ENCODE peak calls at places on chromosomes 4 and X, in six cellular contexts. M is psoas muscle; P is CD8-positive, alpha-beta memory T cell; W is D721Med; J is sciatic nerve; O is NCI-H1105 treated with DMSO at 0.1 percent for 48 hours. N is an unnamed sample.

GRCh38 chrX:48474127-48474526 is 1.9 kb upstream of the FTSJ1 start:
- DNase-seq in M (no peak), P (no peak), W (no peak), J (no peak), O (no peak), N (no peak)

GRCh38 chrX:115400960-115401359 is 111.4 kb downstream of the LUZP4 start:
- DNase-seq in M (no peak), P (no peak), W (no peak), J (no peak), O (no peak), N (no peak)

GRCh38 chr4:15003891-15004700 is 1.8 kb downstream of the CPEB2 start:
- DNase-seq in M (peak; percentile 71), P (peak; percentile 52), W (no peak), J (peak; percentile 69), O (no peak), N (peak; percentile 34)

GRCh38 chrX:153734871-153735270 is 10.2 kb downstream of the ABCD1 start:
- DNase-seq in M (no peak), P (no peak), W (no peak), J (no peak), O (no peak), N (no peak)

GRCh38 chr4:38723726-38724506 is 58.9 kb downstream of the TLR10 start:
- DNase-seq in M (no peak), P (no peak), W (no peak), J (no peak), O (no peak), N (peak; percentile 11)

GRCh38 chr4:153188966-153189801 is 15.1 kb upstream of the TRIM2 start:
- DNase-seq in M (no peak), P (no peak), W (no peak), J (no peak), O (no peak), N (peak; percentile 75)

GRCh38 chr4:3387943-3388348 is 53.8 kb upstream of the HGFAC start:
- DNase-seq in M (peak; percentile 90), P (no peak), W (no peak), J (peak; percentile 90), O (no peak), N (no peak)

GRCh38 chrX:38271154-38271716 is 50.6 kb upstream of the SRPX start:
- DNase-seq in M (no peak), P (no peak), W (no peak), J (no peak), O (no peak), N (no peak)

GRCh38 chr4:188783606-188784157 is 644.4 kb downstream of the TRIML1 start:
- DNase-seq in M (no peak), P (no peak), W (no peak), J (no peak), O (no peak), N (no peak)

GRCh38 chr4:54571762-54572542 is 85.8 kb upstream of the KIT start:
- DNase-seq in M (no peak), P (no peak), W (no peak), J (no peak), O (no peak), N (no peak)

GRCh38 chr4:176753049-176753448 is 39.7 kb downstream of the VEGFC start:
- DNase-seq in M (no peak), P (no peak), W (no peak), J (no peak), O (no peak), N (no peak)

GRCh38 chrX:139297638-139298037 is 232.9 kb upstream of the F9 start:
- DNase-seq in M (no peak), P (no peak), W (no peak), J (no peak), O (no peak), N (no peak)

GRCh38 chr4:158163941-158164665 is 8.7 kb downstream of the GASK1B start:
- DNase-seq in M (no peak), P (no peak), W (no peak), J (no peak), O (no peak), N (no peak)

GRCh38 chr4:182916483-182917181 is 554 bp downstream of the DCTD start:
- DNase-seq in M (peak; percentile 81), P (no peak), W (no peak), J (peak; percentile 79), O (peak; percentile 11), N (peak; percentile 69)

GRCh38 chr4:184911310-184911709 is 85.5 kb upstream of the ACSL1 start:
- DNase-seq in M (no peak), P (no peak), W (no peak), J (no peak), O (peak; percentile 11), N (no peak)

GRCh38 chr4:138190452-138190858 is 51.7 kb downstream of the SLC7A11 start:
- DNase-seq in M (no peak), P (no peak), W (no peak), J (no peak), O (no peak), N (no peak)

GRCh38 chrX:68758671-68759070 is 70.2 kb upstream of the EFNB1 start:
- DNase-seq in M (no peak), P (no peak), W (no peak), J (no peak), O (no peak), N (no peak)

GRCh38 chrX:99939883-99940232 is 470.2 kb downstream of the PCDH19 start:
- DNase-seq in M (no peak), P (no peak), W (no peak), J (no peak), O (no peak), N (no peak)

GRCh38 chrX:132292753-132293152 is 73.5 kb upstream of the RAP2C start:
- DNase-seq in M (no peak), P (no peak), W (no peak), J (no peak), O (no peak), N (peak; percentile 64)

GRCh38 chr4:108810087-108810486 is 47.2 kb upstream of the ETNPPL start:
- DNase-seq in M (no peak), P (no peak), W (no peak), J (no peak), O (no peak), N (no peak)

N was measured in SW480.